ENCODE peak calls at places on chromosomes 6 and 20, in four cellular contexts. U is stimulated activated CD4-positive, alpha-beta T cell treated with anti-CD3 and anti-CD28 coated beads, Interleukin-4, amount 100 ng/mL, for 24 hours; T is foreskin fibroblast; W is endothelial cell. N is an unnamed sample.

GRCh38 chr6:28880894-28881780 is 42.6 kb downstream of the TRIM27 start:
- DNase-seq in U (peak), T (peak), W (peak), N (peak)

GRCh38 chr6:35043381-35043780 is 97.8 kb downstream of the TCP11 start:
- DNase-seq in T (no peak), U (no peak), W (no peak), N (no peak)

GRCh38 chr20:676315-676937 is 824 bp upstream of the SCRT2 start:
- DNase-seq in U (no peak), T (no peak), W (no peak), N (no peak)

GRCh38 chr6:113427617-113428016 is 429.5 kb upstream of the MARCKS start:
- DNase-seq in W (no peak), U (no peak), T (no peak), N (no peak)

GRCh38 chr6:55617272-55617671 is 38.3 kb upstream of the HMGCLL1 start:
- DNase-seq in T (peak), U (no peak), W (peak), N (peak)

GRCh38 chr6:5744497-5744896 is 262.2 kb downstream of the NRN1 start:
- DNase-seq in T (no peak), U (no peak), W (no peak), N (no peak)

GRCh38 chr6:146962332-146962731 is 241.9 kb upstream of the STXBP5 start:
- DNase-seq in U (no peak), T (no peak), W (no peak), N (no peak)

GRCh38 chr6:53752856-53753255 is 41.9 kb upstream of the LRRC1 start:
- DNase-seq in T (peak), W (no peak), U (no peak), N (peak)

GRCh38 chr6:43054206-43054943 is 724 bp upstream of the CUL7 start:
- DNase-seq in U (no peak), T (no peak), W (no peak), N (no peak)

GRCh38 chr20:3339571-3339970 is 67.9 kb downstream of the DNAAF9 start:
- DNase-seq in U (no peak), W (no peak), T (no peak), N (no peak)

GRCh38 chr20:53828673-53829085 is 235.0 kb upstream of the ZNF217 start:
- DNase-seq in U (no peak), W (no peak), T (peak), N (peak)

GRCh38 chr20:1664911-1665310 is 7.3 kb upstream of the SIRPG start:
- DNase-seq in T (no peak), U (peak), W (no peak), N (no peak)

GRCh38 chr6:36314221-36315014 is 22.3 kb downstream of the BNIP5 start:
- DNase-seq in W (no peak), U (no peak), T (no peak), N (no peak)

GRCh38 chr20:17611290-17611539 is 41.3 kb downstream of the DSTN start:
- DNase-seq in U (no peak), W (peak), T (no peak), N (no peak)

GRCh38 chr6:145022199-145022782 is 713.0 kb downstream of the EPM2A start:
- DNase-seq in W (no peak), U (no peak), T (no peak), N (no peak)

GRCh38 chr6:42526616-42527015 is 37.2 kb upstream of the UBR2 start:
- DNase-seq in T (no peak), U (no peak), W (no peak), N (no peak)

GRCh38 chr20:4113996-4114603 is 98.7 kb upstream of the RNF24 start:
- DNase-seq in T (no peak), U (no peak), W (no peak), N (no peak)

GRCh38 chr6:80366721-80367120 is 260.2 kb downstream of the BCKDHB start:
- DNase-seq in W (no peak), U (no peak), T (no peak), N (no peak)

GRCh38 chr20:36848078-36848660 is 27.8 kb upstream of the TLDC2 start:
- DNase-seq in W (no peak), T (peak), U (no peak), N (peak)

GRCh38 chr6:140366991-140367390 is 992.5 kb upstream of the CITED2 start:
- DNase-seq in W (no peak), T (peak), U (no peak), N (no peak)

GRCh38 chr20:62258499-62259293 is 20.4 kb downstream of the OSBPL2 start:
- DNase-seq in T (peak), W (no peak), U (no peak), N (peak)

GRCh38 chr6:85670573-85670972 is 27.9 kb upstream of the SYNCRIP start:
- DNase-seq in U (no peak), T (peak), W (no peak), N (no peak)

GRCh38 chr6:160348552-160349441 is 619 bp downstream of the SLC22A3 start:
- DNase-seq in T (peak), W (peak), U (no peak), N (no peak)

GRCh38 chr20:3696200-3696599 is 14.4 kb upstream of the ADAM33 start:
- DNase-seq in T (no peak), U (no peak), W (no peak), N (no peak)

GRCh38 chr6:24768361-24768760 is 6.4 kb upstream of the GMNN start:
- DNase-seq in T (peak), U (no peak), W (no peak), N (no peak)

GRCh38 chr6:165010556-165011535 is 298.6 kb downstream of the C6orf118 start:
- DNase-seq in W (no peak), T (no peak), U (no peak), N (no peak)

GRCh38 chr20:34546751-34547181 is 11.8 kb upstream of the MAP1LC3A start:
- DNase-seq in U (no peak), W (no peak), T (no peak), N (no peak)

GRCh38 chr6:134754013-134754690 is 195.7 kb downstream of the ALDH8A1 start:
- DNase-seq in T (no peak), U (no peak), W (no peak), N (no peak)

GRCh38 chr6:166029506-166029905 is 138.1 kb downstream of the TBXT start:
- DNase-seq in U (no peak), W (no peak), T (no peak), N (no peak)

GRCh38 chr6:10884245-10884972 is 2.4 kb upstream of the SYCP2L start:
- DNase-seq in W (no peak), T (no peak), U (no peak), N (no peak)